ENCODE peak calls at places on chromosomes 7 and 10, in five cellular contexts. C is stimulated activated naive CD4-positive, alpha-beta T cell; E is stimulated activated CD4-positive, alpha-beta T cell treated with anti-CD3 and anti-CD28 coated beads, TNF-alpha, amount 100 ng/mL, for 24 hours; T is upper lobe of right lung; J is NCI-H1436. R is an unnamed sample.

GRCh38 chr7:3575753-3576531 is 274.9 kb downstream of the SDK1 start:
- DNase-seq in T (no peak), C (no peak), J (no peak), E (no peak), R (no peak)

GRCh38 chr7:49775065-49775948 is 1.9 kb downstream of the VWC2 start:
- DNase-seq in C (no peak), T (no peak), E (no peak), J (no peak), R (no peak)

GRCh38 chr7:158811461-158811860 is 17.8 kb downstream of the ESYT2 start:
- DNase-seq in C (no peak), J (no peak), T (peak; percentile 70), E (peak; percentile 41), R (no peak)

GRCh38 chr10:48507933-48508830 is 96.7 kb downstream of the ARHGAP22 start:
- DNase-seq in C (no peak), E (no peak), J (no peak), T (no peak), R (no peak)

GRCh38 chr10:14758994-14759664 is 15.6 kb downstream of the FAM107B start:
- DNase-seq in T (no peak), C (no peak), J (no peak), E (no peak), R (no peak)

GRCh38 chr7:39565538-39565937 is 666 bp upstream of the YAE1 start:
- DNase-seq in E (no peak), J (no peak), T (no peak), C (no peak), R (no peak)

GRCh38 chr7:13742719-13743640 is 246.5 kb downstream of the ETV1 start:
- DNase-seq in T (no peak), E (no peak), C (no peak), J (peak; percentile 21), R (no peak)

GRCh38 chr10:135601-136464 is 578 bp downstream of the ZMYND11 start:
- DNase-seq in E (peak; percentile 31), C (peak; percentile 51), T (peak; percentile 87), J (peak; percentile 41), R (peak; percentile 65)

GRCh38 chr10:117804470-117805011 is 242.2 kb downstream of the RAB11FIP2 start:
- DNase-seq in T (peak; percentile 69), C (no peak), E (no peak), J (peak; percentile 75), R (no peak)

GRCh38 chr7:155407799-155408198 is 50.1 kb upstream of the EN2 start:
- DNase-seq in C (no peak), J (no peak), T (no peak), E (no peak), R (no peak)

GRCh38 chr10:78950656-78951587 is 117.8 kb upstream of the ZMIZ1 start:
- DNase-seq in C (no peak), T (no peak), E (no peak), J (no peak), R (no peak)

GRCh38 chr7:74525881-74526280 is 72.2 kb downstream of the GTF2IRD1 start:
- DNase-seq in J (peak; percentile 87), C (no peak), E (no peak), T (no peak), R (no peak)

GRCh38 chr7:2049782-2050510 is 182.8 kb downstream of the MAD1L1 start:
- DNase-seq in J (no peak), T (no peak), C (no peak), E (no peak), R (no peak)

GRCh38 chr10:63264852-63265617 is 131.9 kb downstream of the NRBF2 start:
- DNase-seq in J (no peak), T (no peak), E (no peak), C (peak; percentile 55), R (peak; percentile 18)

GRCh38 chr10:73950155-73950554 is 39.2 kb downstream of the PLAU start:
- DNase-seq in E (no peak), C (no peak), J (no peak), T (no peak), R (no peak)

GRCh38 chr10:1359599-1359955 is 303.4 kb downstream of the WDR37 start:
- DNase-seq in J (no peak), C (no peak), E (no peak), T (peak; percentile 56), R (no peak)

GRCh38 chr10:7541137-7542087 is 125.4 kb downstream of the ITIH5 start:
- DNase-seq in J (no peak), C (no peak), E (no peak), T (no peak), R (no peak)